ENCODE peak calls at places on chromosomes 16 and 17, in eight cellular contexts. One of them, this sample, is unnamed.

GRCh38 chr16:84795338-84796053 is 24.3 kb upstream of the CRISPLD2 start:
- DNase-seq in GM23338: peak; percentile 27
- DNase-seq in stimulated activated CD8-positive, alpha-beta memory T cell treated with anti-CD3 and anti-CD28 coated beads, Interleukin-2, amount 100 ng/mL, for 48 hours: no peak
- DNase-seq in smooth muscle cell of the brain vasculature: peak; percentile 69
- DNase-seq in HS-5: no peak
- DNase-seq in MG63: no peak
- DNase-seq in posterior cingulate gyrus: no peak
- DNase-seq in AG09319: peak; percentile 92
- DNase-seq in this sample: no peak

GRCh38 chr16:84369938-84370627 is 1.7 kb downstream of the ATP2C2 start:
- DNase-seq in GM23338: peak; percentile 28
- DNase-seq in stimulated activated CD8-positive, alpha-beta memory T cell treated with anti-CD3 and anti-CD28 coated beads, Interleukin-2, amount 100 ng/mL, for 48 hours: no peak
- DNase-seq in smooth muscle cell of the brain vasculature: no peak
- DNase-seq in HS-5: no peak
- DNase-seq in MG63: no peak
- DNase-seq in posterior cingulate gyrus: no peak
- DNase-seq in AG09319: no peak
- DNase-seq in this sample: no peak

GRCh38 chr17:45973099-45973838 is 25.8 kb upstream of the STH start:
- DNase-seq in GM23338: no peak
- DNase-seq in stimulated activated CD8-positive, alpha-beta memory T cell treated with anti-CD3 and anti-CD28 coated beads, Interleukin-2, amount 100 ng/mL, for 48 hours: no peak
- DNase-seq in smooth muscle cell of the brain vasculature: no peak
- DNase-seq in HS-5: no peak
- DNase-seq in MG63: no peak
- DNase-seq in posterior cingulate gyrus: no peak
- DNase-seq in AG09319: no peak
- DNase-seq in this sample: no peak

GRCh38 chr16:85936761-85937343 is 37.9 kb downstream of the IRF8 start:
- DNase-seq in GM23338: no peak
- DNase-seq in stimulated activated CD8-positive, alpha-beta memory T cell treated with anti-CD3 and anti-CD28 coated beads, Interleukin-2, amount 100 ng/mL, for 48 hours: no peak
- DNase-seq in smooth muscle cell of the brain vasculature: no peak
- DNase-seq in HS-5: no peak
- DNase-seq in MG63: no peak
- DNase-seq in posterior cingulate gyrus: no peak
- DNase-seq in AG09319: no peak
- DNase-seq in this sample: no peak

GRCh38 chr16:68592466-68593337 is 52.4 kb upstream of the CDH3 start:
- DNase-seq in GM23338: peak; percentile 50
- DNase-seq in stimulated activated CD8-positive, alpha-beta memory T cell treated with anti-CD3 and anti-CD28 coated beads, Interleukin-2, amount 100 ng/mL, for 48 hours: no peak
- DNase-seq in smooth muscle cell of the brain vasculature: no peak
- DNase-seq in HS-5: no peak
- DNase-seq in MG63: no peak
- DNase-seq in posterior cingulate gyrus: no peak
- DNase-seq in AG09319: no peak
- DNase-seq in this sample: no peak

GRCh38 chr16:23148513-23149266 is 562 bp downstream of the USP31 start:
- DNase-seq in GM23338: peak; percentile 57
- DNase-seq in stimulated activated CD8-positive, alpha-beta memory T cell treated with anti-CD3 and anti-CD28 coated beads, Interleukin-2, amount 100 ng/mL, for 48 hours: peak; percentile 30
- DNase-seq in smooth muscle cell of the brain vasculature: no peak
- DNase-seq in HS-5: no peak
- DNase-seq in MG63: peak; percentile 74
- DNase-seq in posterior cingulate gyrus: peak; percentile 52
- DNase-seq in AG09319: no peak
- DNase-seq in this sample: peak; percentile 46

GRCh38 chr17:81248649-81249048 is 9.5 kb downstream of the NDUFAF8 start:
- DNase-seq in GM23338: no peak
- DNase-seq in stimulated activated CD8-positive, alpha-beta memory T cell treated with anti-CD3 and anti-CD28 coated beads, Interleukin-2, amount 100 ng/mL, for 48 hours: no peak
- DNase-seq in smooth muscle cell of the brain vasculature: no peak
- DNase-seq in HS-5: no peak
- DNase-seq in MG63: no peak
- DNase-seq in posterior cingulate gyrus: peak; percentile 6
- DNase-seq in AG09319: no peak
- DNase-seq in this sample: no peak

GRCh38 chr16:14215941-14216340 is 144.8 kb downstream of the MRTFB start:
- DNase-seq in GM23338: no peak
- DNase-seq in stimulated activated CD8-positive, alpha-beta memory T cell treated with anti-CD3 and anti-CD28 coated beads, Interleukin-2, amount 100 ng/mL, for 48 hours: no peak
- DNase-seq in smooth muscle cell of the brain vasculature: no peak
- DNase-seq in HS-5: no peak
- DNase-seq in MG63: no peak
- DNase-seq in posterior cingulate gyrus: no peak
- DNase-seq in AG09319: peak; percentile 10
- DNase-seq in this sample: no peak